ENCODE peak calls at places on chromosomes 2 and 18, in seven cellular contexts. O, C, B, K, T, V and R are unnamed samples.

GRCh38 chr2:181859123-181859522 is 32.4 kb upstream of the ITPRID2 start:
- DNase-seq in C (no peak), K (no peak), T (no peak), V (no peak), O (no peak), B (no peak), R (no peak)

GRCh38 chr18:7116001-7116831 is 1.4 kb downstream of the LAMA1 start:
- DNase-seq in T (no peak), K (no peak), B (no peak), V (no peak), C (peak; percentile 11), O (no peak), R (no peak)

GRCh38 chr18:73979742-73980141 is 167.9 kb downstream of the FBXO15 start:
- DNase-seq in C (no peak), V (no peak), T (no peak), B (no peak), K (no peak), O (no peak), R (no peak)

GRCh38 chr2:146415291-146415690 is 1429.5 kb upstream of the ACVR2A start:
- DNase-seq in O (no peak), C (no peak), V (no peak), B (no peak), K (no peak), T (no peak), R (no peak)

GRCh38 chr18:40939636-40940035 is 1015.4 kb upstream of the PIK3C3 start:
- DNase-seq in B (no peak), V (no peak), K (no peak), T (no peak), C (no peak), O (no peak), R (no peak)

GRCh38 chr18:74082476-74083070 is 65.1 kb downstream of the FBXO15 start:
- DNase-seq in K (peak; percentile 65), V (no peak), O (no peak), B (peak; percentile 74), T (peak; percentile 66), C (no peak), R (no peak)

GRCh38 chr2:60796573-60797509 is 40.8 kb downstream of the PAPOLG start:
- DNase-seq in C (no peak), B (no peak), V (no peak), T (no peak), K (no peak), O (no peak), R (no peak)

GRCh38 chr2:71561441-71562267 is 108.3 kb downstream of the DYSF start:
- DNase-seq in C (no peak), B (no peak), O (no peak), K (no peak), V (no peak), T (no peak), R (no peak)

GRCh38 chr2:32931945-32932709 is 14.6 kb upstream of the LTBP1 start:
- DNase-seq in B (no peak), V (no peak), O (no peak), C (no peak), T (no peak), K (no peak), R (no peak)

GRCh38 chr2:233531880-233532458 is 34.6 kb downstream of the USP40 start:
- DNase-seq in B (no peak), V (no peak), T (no peak), O (no peak), K (no peak), C (no peak), R (no peak)

GRCh38 chr2:30226144-30227032 is 4.9 kb upstream of the LBH start:
- DNase-seq in K (no peak), O (no peak), B (no peak), C (no peak), T (no peak), V (no peak), R (no peak)

GRCh38 chr2:157627594-157628281 is 926 bp downstream of the ACVR1C start:
- DNase-seq in T (peak; percentile 82), B (no peak), K (no peak), O (no peak), C (peak; percentile 28), V (no peak), R (no peak)

GRCh38 chr2:15727396-15728246 is 136.0 kb downstream of the DDX1 start:
- DNase-seq in K (no peak), C (no peak), V (no peak), B (no peak), O (no peak), T (no peak), R (no peak)

GRCh38 chr2:72367530-72368225 is 220.0 kb upstream of the CYP26B1 start:
- DNase-seq in B (peak; percentile 98), O (peak; percentile 22), V (no peak), T (peak; percentile 11), C (no peak), K (peak; percentile 76), R (peak; percentile 81)

GRCh38 chr2:112712465-112712864 is 8.4 kb upstream of the NT5DC4 start:
- DNase-seq in B (no peak), O (no peak), T (no peak), C (no peak), V (no peak), K (no peak), R (no peak)

GRCh38 chr2:239291505-239292350 is 109.1 kb downstream of the HDAC4 start:
- DNase-seq in V (no peak), O (no peak), B (no peak), T (peak; percentile 8), K (no peak), C (no peak), R (peak; percentile 37)

GRCh38 chr2:119402645-119403560 is 28.8 kb upstream of the TMEM37 start:
- DNase-seq in B (no peak), V (no peak), T (peak; percentile 71), K (no peak), O (no peak), C (no peak), R (no peak)

GRCh38 chr18:26227051-26227672 is 917 bp downstream of the TAF4B start:
- DNase-seq in T (no peak), O (no peak), K (no peak), C (no peak), V (no peak), B (peak; percentile 16), R (no peak)

GRCh38 chr18:58505181-58505580 is 123.7 kb downstream of the ALPK2 start:
- DNase-seq in B (no peak), V (no peak), C (no peak), O (no peak), K (no peak), T (no peak), R (no peak)

GRCh38 chr2:23762141-23762540 is 164.8 kb downstream of the ATAD2B start:
- DNase-seq in T (no peak), V (no peak), K (no peak), C (no peak), O (no peak), B (no peak), R (no peak)

GRCh38 chr18:23503967-23504352 is 649 bp downstream of the RMC1 start:
- DNase-seq in C (no peak), O (no peak), T (no peak), K (no peak), B (no peak), V (no peak), R (no peak)

GRCh38 chr2:51297488-51297887 is 265.6 kb upstream of the NRXN1 start:
- DNase-seq in C (no peak), O (no peak), B (no peak), V (no peak), K (no peak), T (no peak), R (no peak)

DNA sequence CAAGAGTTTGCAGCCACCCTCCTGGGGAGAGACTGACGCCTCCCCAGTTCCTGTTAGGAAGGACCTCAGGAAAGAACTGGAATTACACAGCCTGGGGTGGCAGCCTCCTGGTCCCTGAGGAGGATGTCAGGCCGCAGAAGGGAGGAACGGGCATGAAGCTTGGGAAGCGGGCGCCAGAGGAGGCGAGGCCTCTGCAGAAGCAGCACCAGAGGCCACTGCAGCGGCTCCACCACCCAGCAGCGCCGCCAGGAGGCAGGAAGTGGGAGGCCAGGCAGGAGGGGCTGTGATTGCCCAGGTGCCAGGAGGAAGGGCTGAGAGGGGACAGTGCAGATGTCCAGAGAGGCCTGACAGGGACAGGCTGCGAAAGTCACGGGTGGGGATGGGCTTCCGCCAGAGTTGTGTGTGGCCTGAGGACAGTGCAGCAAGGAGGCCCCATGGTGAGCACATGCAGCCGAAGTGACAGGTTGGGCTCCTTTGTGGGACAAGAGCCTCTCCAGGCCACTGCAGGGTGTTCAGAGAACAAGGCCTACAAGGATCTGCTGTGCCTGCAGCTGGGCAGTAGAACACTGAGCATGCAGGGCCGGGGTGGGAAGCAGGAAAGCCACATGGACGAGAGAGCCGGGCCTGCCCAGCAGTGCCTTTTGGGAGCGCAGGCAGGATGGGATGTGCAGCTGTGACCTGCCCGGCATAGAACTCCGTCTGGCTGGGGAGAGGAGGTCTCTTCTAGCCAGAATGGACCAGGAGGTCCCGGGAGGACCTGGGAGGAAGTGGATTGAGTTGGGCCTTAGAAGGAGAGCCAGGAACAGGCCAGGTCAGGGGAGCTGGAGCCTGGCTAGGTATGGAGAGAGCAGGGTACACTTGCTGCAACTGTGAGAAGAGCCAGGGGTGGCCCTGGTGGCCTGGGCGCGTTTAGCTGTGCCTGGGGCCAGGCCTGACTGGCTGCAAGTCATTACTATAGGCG is 39.1 kb upstream of the ALPP start:
- DNase-seq in O (no peak), K (no peak), B (no peak), V (no peak), C (no peak), T (no peak), R (peak; percentile 44)
- TF ChIP-seq CTCF in O (no peak), K (peak; percentile 54), B (no peak), V (peak; percentile 37), C (no peak), T (no peak), R (no peak)

DNA sequence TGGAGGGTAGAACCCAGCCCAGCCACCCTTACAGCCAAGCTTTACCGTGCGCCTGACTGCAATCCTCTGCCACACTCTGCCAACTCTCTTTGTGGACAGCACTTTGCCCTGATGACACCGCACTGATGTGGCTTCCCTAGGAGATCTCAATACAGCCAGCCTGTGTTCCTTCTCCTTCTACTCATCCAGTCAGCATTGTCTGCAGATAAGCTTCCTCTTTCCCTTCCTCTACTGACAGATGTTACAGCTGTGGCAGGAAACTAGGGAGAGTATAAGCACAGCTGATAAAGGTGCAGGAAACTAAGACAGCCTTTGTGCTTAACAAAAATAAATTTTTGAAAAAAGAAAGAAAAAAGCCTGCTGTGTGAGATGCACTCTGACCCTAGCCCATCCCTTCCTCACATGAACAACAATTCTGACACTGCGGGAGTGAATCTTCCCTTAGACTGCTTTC is 25.0 kb downstream of the CEP68 start:
- DNase-seq in V (no peak), C (no peak), B (no peak), K (no peak), O (no peak), T (no peak), R (no peak)
- TF ChIP-seq POLR2A in V (no peak), C (no peak), B (no peak), K (no peak), O (no peak), T (no peak), R (no peak)

DNA sequence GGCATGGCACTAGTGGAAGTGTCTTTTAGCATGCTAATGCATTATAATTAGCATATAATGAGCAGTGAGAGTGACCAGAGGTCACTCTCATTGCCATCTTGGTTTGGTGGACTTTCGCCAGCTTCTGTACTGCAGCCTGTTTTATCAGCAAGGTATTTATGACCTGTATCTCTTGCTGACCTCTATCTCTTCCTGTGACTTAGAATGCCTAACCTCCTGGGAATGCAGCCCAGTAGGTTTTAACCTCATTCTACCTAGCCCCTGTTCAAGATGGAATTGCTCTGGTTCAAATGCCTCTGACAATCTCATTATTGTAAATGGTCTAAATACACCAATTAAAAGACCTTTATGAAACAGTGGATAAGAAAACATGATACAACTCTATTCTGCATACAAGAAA is 114.2 kb upstream of the FIGN start:
- DNase-seq in K (no peak), B (no peak), O (no peak), T (no peak), C (no peak), V (no peak), R (no peak)
- TF ChIP-seq EP300 in K (no peak), B (no peak), O (no peak), T (no peak), C (no peak), V (no peak), R (no peak)

GRCh38 chr2:1742680-1743395 is 1.5 kb downstream of the PXDN start:
- DNase-seq in V (no peak), C (peak; percentile 84), T (peak; percentile 70), B (peak; percentile 58), K (no peak), O (peak; percentile 82), R (peak; percentile 83)
- TF ChIP-seq CTCF in V (no peak), C (peak; percentile 55), T (peak; percentile 42), B (peak; percentile 38), K (no peak), O (peak; percentile 40), R (no peak)